ENCODE peak calls at places on chromosomes 3 and 15, in eight cellular contexts. One of them, this sample, is unnamed.

GRCh38 chr3:24137958-24138875 is 193.1 kb downstream of the NR1D2 start:
- DNase-seq in hippocampal formation: no peak
- DNase-seq in pons: no peak
- DNase-seq in stimulated activated CD8-positive, alpha-beta memory T cell treated with anti-CD3 and anti-CD28 coated beads, Interleukin-2, amount 100 ng/mL, for 48 hours: no peak
- DNase-seq in NCI-H446: peak
- DNase-seq in AML-193: no peak
- DNase-seq in NCI-H345: peak
- DNase-seq in kidney tubule cell: peak
- DNase-seq in this sample: no peak

GRCh38 chr3:57518276-57518914 is 25.7 kb downstream of the DNAH12 start:
- DNase-seq in pons: no peak
- DNase-seq in NCI-H446: no peak
- DNase-seq in stimulated activated CD8-positive, alpha-beta memory T cell treated with anti-CD3 and anti-CD28 coated beads, Interleukin-2, amount 100 ng/mL, for 48 hours: no peak
- DNase-seq in kidney tubule cell: peak
- DNase-seq in NCI-H345: no peak
- DNase-seq in AML-193: no peak
- DNase-seq in hippocampal formation: no peak
- DNase-seq in this sample: no peak

GRCh38 chr15:68609618-68610017 is 30.8 kb downstream of the CORO2B start:
- DNase-seq in hippocampal formation: no peak
- DNase-seq in NCI-H446: no peak
- DNase-seq in kidney tubule cell: no peak
- DNase-seq in NCI-H345: no peak
- DNase-seq in stimulated activated CD8-positive, alpha-beta memory T cell treated with anti-CD3 and anti-CD28 coated beads, Interleukin-2, amount 100 ng/mL, for 48 hours: no peak
- DNase-seq in pons: no peak
- DNase-seq in AML-193: no peak
- DNase-seq in this sample: no peak

GRCh38 chr3:79253704-79254103 is 514.1 kb downstream of the ROBO1 start:
- DNase-seq in stimulated activated CD8-positive, alpha-beta memory T cell treated with anti-CD3 and anti-CD28 coated beads, Interleukin-2, amount 100 ng/mL, for 48 hours: no peak
- DNase-seq in AML-193: peak
- DNase-seq in NCI-H446: no peak
- DNase-seq in hippocampal formation: no peak
- DNase-seq in NCI-H345: no peak
- DNase-seq in pons: no peak
- DNase-seq in kidney tubule cell: no peak
- DNase-seq in this sample: no peak

GRCh38 chr3:66035763-66036477 is 2.8 kb downstream of the MAGI1 start:
- DNase-seq in kidney tubule cell: peak
- DNase-seq in hippocampal formation: no peak
- DNase-seq in NCI-H446: no peak
- DNase-seq in NCI-H345: no peak
- DNase-seq in stimulated activated CD8-positive, alpha-beta memory T cell treated with anti-CD3 and anti-CD28 coated beads, Interleukin-2, amount 100 ng/mL, for 48 hours: no peak
- DNase-seq in pons: peak
- DNase-seq in AML-193: no peak
- DNase-seq in this sample: no peak

GRCh38 chr3:147680820-147681488 is 271.8 kb downstream of the ZIC1 start:
- DNase-seq in NCI-H345: no peak
- DNase-seq in hippocampal formation: no peak
- DNase-seq in stimulated activated CD8-positive, alpha-beta memory T cell treated with anti-CD3 and anti-CD28 coated beads, Interleukin-2, amount 100 ng/mL, for 48 hours: no peak
- DNase-seq in AML-193: no peak
- DNase-seq in kidney tubule cell: no peak
- DNase-seq in pons: no peak
- DNase-seq in NCI-H446: no peak
- DNase-seq in this sample: no peak

GRCh38 chr3:57949779-57950618 is 58.2 kb upstream of the FLNB start:
- DNase-seq in hippocampal formation: no peak
- DNase-seq in pons: no peak
- DNase-seq in NCI-H446: no peak
- DNase-seq in stimulated activated CD8-positive, alpha-beta memory T cell treated with anti-CD3 and anti-CD28 coated beads, Interleukin-2, amount 100 ng/mL, for 48 hours: no peak
- DNase-seq in kidney tubule cell: peak
- DNase-seq in AML-193: peak
- DNase-seq in NCI-H345: no peak
- DNase-seq in this sample: peak

GRCh38 chr3:194003128-194004057 is 132.6 kb upstream of the HES1 start:
- DNase-seq in NCI-H446: no peak
- DNase-seq in NCI-H345: peak
- DNase-seq in AML-193: peak
- DNase-seq in kidney tubule cell: peak
- DNase-seq in hippocampal formation: no peak
- DNase-seq in pons: peak
- DNase-seq in stimulated activated CD8-positive, alpha-beta memory T cell treated with anti-CD3 and anti-CD28 coated beads, Interleukin-2, amount 100 ng/mL, for 48 hours: no peak
- DNase-seq in this sample: no peak

GRCh38 chr3:39362177-39362576 is 21.0 kb upstream of the SLC25A38 start:
- DNase-seq in kidney tubule cell: no peak
- DNase-seq in hippocampal formation: no peak
- DNase-seq in NCI-H345: no peak
- DNase-seq in NCI-H446: no peak
- DNase-seq in AML-193: no peak
- DNase-seq in pons: no peak
- DNase-seq in stimulated activated CD8-positive, alpha-beta memory T cell treated with anti-CD3 and anti-CD28 coated beads, Interleukin-2, amount 100 ng/mL, for 48 hours: no peak
- DNase-seq in this sample: no peak

GRCh38 chr3:84772841-84773240 is 185.9 kb upstream of the CADM2 start:
- DNase-seq in stimulated activated CD8-positive, alpha-beta memory T cell treated with anti-CD3 and anti-CD28 coated beads, Interleukin-2, amount 100 ng/mL, for 48 hours: no peak
- DNase-seq in pons: no peak
- DNase-seq in NCI-H446: peak
- DNase-seq in AML-193: peak
- DNase-seq in kidney tubule cell: no peak
- DNase-seq in NCI-H345: no peak
- DNase-seq in hippocampal formation: no peak
- DNase-seq in this sample: no peak

GRCh38 chr3:141360888-141361598 is 7.3 kb upstream of the ZBTB38 start:
- DNase-seq in NCI-H345: peak
- DNase-seq in stimulated activated CD8-positive, alpha-beta memory T cell treated with anti-CD3 and anti-CD28 coated beads, Interleukin-2, amount 100 ng/mL, for 48 hours: no peak
- DNase-seq in kidney tubule cell: peak
- DNase-seq in pons: peak
- DNase-seq in hippocampal formation: peak
- DNase-seq in NCI-H446: peak
- DNase-seq in AML-193: peak
- DNase-seq in this sample: no peak

GRCh38 chr3:170726976-170727661 is 141.2 kb upstream of the SLC7A14 start:
- DNase-seq in NCI-H345: no peak
- DNase-seq in NCI-H446: no peak
- DNase-seq in AML-193: no peak
- DNase-seq in stimulated activated CD8-positive, alpha-beta memory T cell treated with anti-CD3 and anti-CD28 coated beads, Interleukin-2, amount 100 ng/mL, for 48 hours: no peak
- DNase-seq in pons: no peak
- DNase-seq in hippocampal formation: no peak
- DNase-seq in kidney tubule cell: peak
- DNase-seq in this sample: no peak

This sample was measured in chondrocyte.